ENCODE peak calls at places on chromosomes 16 and 17, in eight cellular contexts. One of them, this sample, is unnamed.

GRCh38 chr17:19660219-19660870 is 11.8 kb downstream of the ALDH3A2 start:
- DNase-seq in uterus: no peak
- DNase-seq in K562: no peak
- DNase-seq in transverse colon: no peak
- DNase-seq in tibial nerve: no peak
- DNase-seq in suprapubic skin: no peak
- DNase-seq in ovary: no peak
- DNase-seq in stomach: no peak
- DNase-seq in this sample: no peak

GRCh38 chr17:51052235-51052634 is 68.4 kb downstream of the SPAG9 start:
- DNase-seq in uterus: no peak
- DNase-seq in K562: no peak
- DNase-seq in transverse colon: no peak
- DNase-seq in tibial nerve: no peak
- DNase-seq in suprapubic skin: no peak
- DNase-seq in ovary: no peak
- DNase-seq in stomach: no peak
- DNase-seq in this sample: no peak

GRCh38 chr17:68255731-68256538 is 8.1 kb downstream of the AMZ2 start:
- DNase-seq in uterus: no peak
- DNase-seq in K562: peak; percentile 54
- DNase-seq in transverse colon: no peak
- DNase-seq in tibial nerve: no peak
- DNase-seq in suprapubic skin: no peak
- DNase-seq in ovary: no peak
- DNase-seq in stomach: no peak
- DNase-seq in this sample: no peak

GRCh38 chr16:19907161-19907992 is 22.7 kb upstream of the GPRC5B start:
- DNase-seq in uterus: peak; percentile 60
- DNase-seq in K562: peak; percentile 78
- DNase-seq in transverse colon: peak; percentile 67
- DNase-seq in tibial nerve: peak; percentile 26
- DNase-seq in suprapubic skin: no peak
- DNase-seq in ovary: peak; percentile 61
- DNase-seq in stomach: peak; percentile 79
- DNase-seq in this sample: peak; percentile 36

GRCh38 chr17:48492401-48493298 is 38.2 kb downstream of the HOXB1 start:
- DNase-seq in uterus: peak; percentile 53
- DNase-seq in K562: peak; percentile 86
- DNase-seq in transverse colon: peak; percentile 80
- DNase-seq in tibial nerve: peak; percentile 29
- DNase-seq in suprapubic skin: peak; percentile 80
- DNase-seq in ovary: peak; percentile 44
- DNase-seq in stomach: peak; percentile 69
- DNase-seq in this sample: peak; percentile 87

GRCh38 chr17:27809555-27809954 is 9.2 kb upstream of the NOS2 start:
- DNase-seq in uterus: no peak
- DNase-seq in K562: no peak
- DNase-seq in transverse colon: no peak
- DNase-seq in tibial nerve: no peak
- DNase-seq in suprapubic skin: no peak
- DNase-seq in ovary: no peak
- DNase-seq in stomach: no peak
- DNase-seq in this sample: no peak

GRCh38 chr17:50266384-50267073 is 7.7 kb upstream of the TMEM92 start:
- DNase-seq in uterus: peak; percentile 86
- DNase-seq in K562: peak; percentile 9
- DNase-seq in transverse colon: peak; percentile 39
- DNase-seq in tibial nerve: peak; percentile 61
- DNase-seq in suprapubic skin: peak; percentile 68
- DNase-seq in ovary: peak; percentile 83
- DNase-seq in stomach: peak; percentile 88
- DNase-seq in this sample: peak; percentile 58

GRCh38 chr17:3546521-3546920 is 11.1 kb downstream of the TRPV3 start:
- DNase-seq in uterus: no peak
- DNase-seq in K562: no peak
- DNase-seq in transverse colon: peak; percentile 29
- DNase-seq in tibial nerve: no peak
- DNase-seq in suprapubic skin: peak; percentile 13
- DNase-seq in ovary: no peak
- DNase-seq in stomach: no peak
- DNase-seq in this sample: no peak

GRCh38 chr17:79285973-79286372 is 211.3 kb downstream of the ENGASE start:
- DNase-seq in uterus: no peak
- DNase-seq in K562: no peak
- DNase-seq in transverse colon: no peak
- DNase-seq in tibial nerve: no peak
- DNase-seq in suprapubic skin: no peak
- DNase-seq in ovary: no peak
- DNase-seq in stomach: no peak
- DNase-seq in this sample: no peak

GRCh38 chr17:81428121-81428515 is 32.9 kb downstream of the BAHCC1 start:
- DNase-seq in uterus: no peak
- DNase-seq in K562: no peak
- DNase-seq in transverse colon: peak; percentile 52
- DNase-seq in tibial nerve: no peak
- DNase-seq in suprapubic skin: no peak
- DNase-seq in ovary: no peak
- DNase-seq in stomach: peak; percentile 79
- DNase-seq in this sample: no peak

GRCh38 chr17:31068291-31068690 is 26.5 kb upstream of the NF1 start:
- DNase-seq in uterus: no peak
- DNase-seq in K562: peak; percentile 56
- DNase-seq in transverse colon: peak; percentile 65
- DNase-seq in tibial nerve: no peak
- DNase-seq in suprapubic skin: no peak
- DNase-seq in ovary: no peak
- DNase-seq in stomach: peak; percentile 36
- DNase-seq in this sample: no peak

GRCh38 chr16:85994492-85995433 is 95.8 kb downstream of the IRF8 start:
- DNase-seq in uterus: no peak
- DNase-seq in K562: no peak
- DNase-seq in transverse colon: no peak
- DNase-seq in tibial nerve: no peak
- DNase-seq in suprapubic skin: peak; percentile 31
- DNase-seq in ovary: no peak
- DNase-seq in stomach: peak; percentile 13
- DNase-seq in this sample: no peak

GRCh38 chr16:84874983-84875382 is 55.2 kb downstream of the CRISPLD2 start:
- DNase-seq in uterus: no peak
- DNase-seq in K562: no peak
- DNase-seq in transverse colon: no peak
- DNase-seq in tibial nerve: no peak
- DNase-seq in suprapubic skin: no peak
- DNase-seq in ovary: no peak
- DNase-seq in stomach: no peak
- DNase-seq in this sample: no peak

GRCh38 chr16:749010-749409 is 8.2 kb upstream of the CIAO3 start:
- DNase-seq in uterus: no peak
- DNase-seq in K562: no peak
- DNase-seq in transverse colon: no peak
- DNase-seq in tibial nerve: no peak
- DNase-seq in suprapubic skin: no peak
- DNase-seq in ovary: no peak
- DNase-seq in stomach: no peak
- DNase-seq in this sample: no peak

GRCh38 chr17:80621335-80622169 is 76.9 kb downstream of the RPTOR start:
- DNase-seq in uterus: no peak
- DNase-seq in K562: no peak
- DNase-seq in transverse colon: no peak
- DNase-seq in tibial nerve: no peak
- DNase-seq in suprapubic skin: no peak
- DNase-seq in ovary: no peak
- DNase-seq in stomach: no peak
- DNase-seq in this sample: no peak

GRCh38 chr17:40564883-40565744 is at the start of gene CCR7:
- DNase-seq in uterus: no peak
- DNase-seq in K562: peak; percentile 68
- DNase-seq in transverse colon: peak; percentile 58
- DNase-seq in tibial nerve: no peak
- DNase-seq in suprapubic skin: peak; percentile 57
- DNase-seq in ovary: no peak
- DNase-seq in stomach: peak; percentile 15
- DNase-seq in this sample: no peak

GRCh38 chr17:36598951-36599401 is 2.4 kb upstream of the MRM1 start:
- DNase-seq in uterus: no peak
- DNase-seq in K562: no peak
- DNase-seq in transverse colon: peak; percentile 67
- DNase-seq in tibial nerve: no peak
- DNase-seq in suprapubic skin: no peak
- DNase-seq in ovary: no peak
- DNase-seq in stomach: no peak
- DNase-seq in this sample: no peak

GRCh38 chr17:71237903-71238538 is 882.8 kb upstream of the SOX9 start:
- DNase-seq in uterus: no peak
- DNase-seq in K562: no peak
- DNase-seq in transverse colon: no peak
- DNase-seq in tibial nerve: no peak
- DNase-seq in suprapubic skin: no peak
- DNase-seq in ovary: no peak
- DNase-seq in stomach: no peak
- DNase-seq in this sample: no peak

GRCh38 chr16:58476791-58477190 is 23.2 kb upstream of the NDRG4 start:
- DNase-seq in uterus: no peak
- DNase-seq in K562: no peak
- DNase-seq in transverse colon: no peak
- DNase-seq in tibial nerve: no peak
- DNase-seq in suprapubic skin: no peak
- DNase-seq in ovary: no peak
- DNase-seq in stomach: no peak
- DNase-seq in this sample: no peak

GRCh38 chr16:58481931-58482330 is 18.0 kb upstream of the NDRG4 start:
- DNase-seq in uterus: no peak
- DNase-seq in K562: no peak
- DNase-seq in transverse colon: no peak
- DNase-seq in tibial nerve: no peak
- DNase-seq in suprapubic skin: no peak
- DNase-seq in ovary: no peak
- DNase-seq in stomach: no peak
- DNase-seq in this sample: no peak

GRCh38 chr16:58481226-58481869 is 18.6 kb upstream of the NDRG4 start:
- DNase-seq in uterus: no peak
- DNase-seq in K562: no peak
- DNase-seq in transverse colon: no peak
- DNase-seq in tibial nerve: no peak
- DNase-seq in suprapubic skin: no peak
- DNase-seq in ovary: no peak
- DNase-seq in stomach: no peak
- DNase-seq in this sample: no peak

GRCh38 chr16:58475220-58475619 is 24.7 kb upstream of the NDRG4 start:
- DNase-seq in uterus: no peak
- DNase-seq in K562: no peak
- DNase-seq in transverse colon: no peak
- DNase-seq in tibial nerve: no peak
- DNase-seq in suprapubic skin: no peak
- DNase-seq in ovary: no peak
- DNase-seq in stomach: no peak
- DNase-seq in this sample: no peak

DNA sequence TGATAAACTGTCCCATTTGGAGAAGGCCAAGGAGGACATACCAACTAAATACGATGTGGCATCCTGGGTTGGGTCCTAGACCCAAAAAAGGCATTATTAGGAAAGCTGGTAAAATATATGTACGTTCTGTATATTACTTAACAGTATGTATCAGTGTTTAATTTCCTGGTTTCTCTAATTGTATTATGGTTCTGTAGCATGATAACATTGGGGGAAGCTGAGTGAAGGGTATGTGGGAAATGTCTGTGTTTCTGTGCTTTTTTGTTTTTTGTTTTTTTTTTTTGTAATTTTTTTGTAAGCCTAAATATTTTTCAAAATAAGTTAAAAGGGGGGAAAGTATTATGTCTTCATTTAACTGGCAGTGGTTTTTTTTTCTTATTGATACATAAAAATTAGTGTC is 21.5 kb upstream of the NDRG4 start:
- DNase-seq in uterus: no peak
- DNase-seq in K562: no peak
- DNase-seq in transverse colon: no peak
- DNase-seq in tibial nerve: no peak
- DNase-seq in suprapubic skin: no peak
- DNase-seq in ovary: no peak
- DNase-seq in stomach: no peak
- DNase-seq in this sample: no peak
- H3K4me1 ChIP-seq in uterus: no peaks in the 10 kb centered on the region
- H3K4me1 ChIP-seq in K562: no peaks in the 10 kb centered on the region
- H3K4me1 ChIP-seq in transverse colon: no peaks in the 10 kb centered on the region
- H3K4me1 ChIP-seq in tibial nerve: no peaks in the 10 kb centered on the region
- H3K4me1 ChIP-seq in suprapubic skin: no peaks in the 10 kb centered on the region
- H3K4me1 ChIP-seq in ovary: no peaks in the 10 kb centered on the region
- H3K4me1 ChIP-seq in stomach: no peaks in the 10 kb centered on the region
- H3K4me1 ChIP-seq in this sample: peaks cover 53% of the 10 kb centered on the region

GRCh38 chr17:17591408-17592265 is at the start of gene PEMT:
- DNase-seq in uterus: peak; percentile 98
- DNase-seq in K562: peak; percentile 86
- DNase-seq in transverse colon: peak; percentile 96
- DNase-seq in tibial nerve: peak; percentile 93
- DNase-seq in suprapubic skin: peak; percentile 98
- DNase-seq in ovary: peak; percentile 95
- DNase-seq in stomach: peak; percentile 97
- DNase-seq in this sample: peak; percentile 98
- TF ChIP-seq POLR2A in uterus: peak; percentile 51
- TF ChIP-seq POLR2A in K562: peak; percentile 87
- TF ChIP-seq POLR2A in transverse colon: peak; percentile 69
- TF ChIP-seq POLR2A in tibial nerve: peak; percentile 63
- TF ChIP-seq POLR2A in suprapubic skin: peak; percentile 6
- TF ChIP-seq POLR2A in ovary: peak; percentile 56
- TF ChIP-seq POLR2A in stomach: no peak
- TF ChIP-seq POLR2A in this sample: no peak

DNA sequence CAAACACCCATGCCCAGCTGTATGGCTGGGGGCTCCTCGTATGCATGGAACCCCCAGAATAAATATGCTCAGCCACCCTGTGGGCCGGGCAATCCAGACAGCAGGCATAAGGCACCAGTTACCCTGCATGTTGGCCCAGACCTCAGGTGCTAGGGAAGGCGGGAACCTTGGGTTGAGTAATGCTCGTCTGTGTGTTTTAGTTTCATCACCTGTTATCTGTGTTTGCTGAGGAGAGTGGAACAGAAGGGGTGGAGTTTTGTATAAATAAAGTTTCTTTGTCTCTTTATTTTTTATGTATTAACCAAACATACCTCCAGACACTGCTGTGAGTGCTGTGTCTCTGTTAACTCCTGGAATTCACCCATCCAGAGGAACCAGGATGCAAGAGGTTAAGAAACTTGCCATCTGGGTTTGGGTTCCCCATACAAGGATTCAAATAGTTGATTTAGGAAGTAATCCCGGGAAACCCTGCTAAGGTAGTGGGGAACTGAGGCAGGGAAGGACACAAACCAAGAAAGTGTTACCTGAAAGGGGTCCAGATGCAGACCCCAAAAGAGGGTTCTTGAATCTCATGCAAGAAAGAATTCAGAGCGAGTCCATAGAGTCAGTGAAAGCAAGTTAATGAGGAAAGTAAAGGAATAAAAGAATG is 37.4 kb upstream of the IL21R start:
- DNase-seq in uterus: no peak
- DNase-seq in K562: no peak
- DNase-seq in transverse colon: peak; percentile 42
- DNase-seq in tibial nerve: no peak
- DNase-seq in suprapubic skin: no peak
- DNase-seq in ovary: no peak
- DNase-seq in stomach: peak; percentile 62
- DNase-seq in this sample: no peak
- H3K27ac ChIP-seq in uterus: no peak overlapping the region
- H3K27ac ChIP-seq in K562: no peak overlapping the region
- H3K27ac ChIP-seq in transverse colon: peak overlapping the region; percentile 61
- H3K27ac ChIP-seq in tibial nerve: no peak overlapping the region
- H3K27ac ChIP-seq in suprapubic skin: no peak overlapping the region
- H3K27ac ChIP-seq in ovary: no peak overlapping the region
- H3K27ac ChIP-seq in stomach: peak overlapping the region; percentile 35
- H3K27ac ChIP-seq in this sample: no peak overlapping the region

GRCh38 chr17:55577687-55578086 is 66.4 kb upstream of the SMIM36 start:
- DNase-seq in uterus: no peak
- DNase-seq in K562: no peak
- DNase-seq in transverse colon: no peak
- DNase-seq in tibial nerve: peak; percentile 28
- DNase-seq in suprapubic skin: no peak
- DNase-seq in ovary: peak; percentile 64
- DNase-seq in stomach: no peak
- DNase-seq in this sample: peak; percentile 52
- H3K4me1 ChIP-seq in uterus: no peaks in the 10 kb centered on the region
- H3K4me1 ChIP-seq in K562: peaks cover 11% of the 10 kb centered on the region
- H3K4me1 ChIP-seq in transverse colon: peaks cover 6% of the 10 kb centered on the region
- H3K4me1 ChIP-seq in tibial nerve: peaks cover 6% of the 10 kb centered on the region
- H3K4me1 ChIP-seq in suprapubic skin: peaks cover 11% of the 10 kb centered on the region
- H3K4me1 ChIP-seq in ovary: peaks cover 7% of the 10 kb centered on the region
- H3K4me1 ChIP-seq in stomach: peaks cover 11% of the 10 kb centered on the region
- H3K4me1 ChIP-seq in this sample: no peaks in the 10 kb centered on the region